ENCODE peak calls at places on chromosomes 4 and X, in four cellular contexts. C is fibroblast of mammary gland, T is GM12864, D is epithelial cell of esophagus. H is an unnamed sample.

GRCh38 chrX:2313864-2314646 is 186.7 kb downstream of the DHRSX start:
- DNase-seq in C (no peak), D (no peak), T (no peak), H (no peak)

GRCh38 chr4:177771645-177772044 is 329.4 kb upstream of the AGA start:
- DNase-seq in T (no peak), C (no peak), D (no peak), H (no peak)

GRCh38 chrX:65985922-65986588 is 53.8 kb downstream of the VSIG4 start:
- DNase-seq in C (peak), T (peak), D (peak), H (peak)

GRCh38 chr4:52657630-52658501 is 1.2 kb downstream of the USP46 start:
- DNase-seq in C (peak), T (no peak), D (peak), H (peak)

GRCh38 chrX:101658661-101659477 is 781 bp downstream of the ARMCX2 start:
- DNase-seq in C (peak), T (no peak), D (peak), H (peak)

GRCh38 chrX:64265265-64265664 is 34.9 kb upstream of the ASB12 start:
- DNase-seq in T (no peak), C (no peak), D (no peak), H (no peak)

GRCh38 chr4:17717301-17717700 is 64.1 kb downstream of the FAM184B start:
- DNase-seq in C (no peak), D (no peak), T (no peak), H (no peak)

GRCh38 chrX:78066110-78066509 is 37.9 kb upstream of the PGK1 start:
- DNase-seq in C (peak), D (peak), T (no peak), H (peak)

GRCh38 chr4:30903493-30903892 is 183.3 kb downstream of the PCDH7 start:
- DNase-seq in C (peak), T (no peak), D (peak), H (peak)

GRCh38 chrX:103453655-103454054 is 65.6 kb downstream of the RAB40A start:
- DNase-seq in T (no peak), D (peak), C (peak), H (peak)

GRCh38 chrX:15761564-15762191 is 23.6 kb downstream of the CA5B start:
- DNase-seq in T (no peak), D (peak), C (peak), H (no peak)

GRCh38 chrX:46268429-46268828 is 276.8 kb downstream of the ZNF674 start:
- DNase-seq in D (peak), C (peak), T (no peak), H (peak)

GRCh38 chrX:40090050-40090804 is 7.5 kb downstream of the BCOR start:
- DNase-seq in D (no peak), C (no peak), T (no peak), H (no peak)

GRCh38 chrX:41435708-41436107 is 11.4 kb upstream of the NYX start:
- DNase-seq in C (no peak), T (no peak), D (no peak), H (no peak)

GRCh38 chr4:16801356-16801755 is 97.1 kb downstream of the LDB2 start:
- DNase-seq in T (no peak), C (no peak), D (no peak), H (no peak)

GRCh38 chr4:112418092-112418491 is 97.9 kb downstream of the NEUROG2 start:
- DNase-seq in D (no peak), T (no peak), C (no peak), H (no peak)

GRCh38 chr4:159946983-159947645 is 844.2 kb downstream of the RAPGEF2 start:
- DNase-seq in C (peak), D (peak), T (peak), H (peak)

GRCh38 chrX:153829799-153830631 is at the start of gene PDZD4:
- DNase-seq in C (no peak), D (no peak), T (no peak), H (no peak)

GRCh38 chr4:176187610-176188009 is 7.8 kb downstream of the SPATA4 start:
- DNase-seq in D (peak), T (no peak), C (peak), H (peak)

GRCh38 chr4:952881-953573 is 20.3 kb downstream of the DGKQ start:
- DNase-seq in T (no peak), C (no peak), D (no peak), H (no peak)

GRCh38 chr4:40055873-40056721 is 553 bp upstream of the N4BP2 start:
- DNase-seq in T (no peak), C (peak), D (peak), H (peak)

GRCh38 chrX:41327359-41327758 is 6.6 kb upstream of the DDX3X start:
- DNase-seq in D (no peak), T (no peak), C (no peak), H (no peak)

GRCh38 chr4:128718793-128719192 is 90.7 kb upstream of the JADE1 start:
- DNase-seq in D (no peak), T (no peak), C (peak), H (no peak)

GRCh38 chr4:6332669-6333050 is 63.0 kb downstream of the WFS1 start:
- DNase-seq in C (no peak), D (no peak), T (no peak), H (no peak)

GRCh38 chr4:172851534-172851933 is 317.1 kb upstream of the GALNT7 start:
- DNase-seq in D (peak), T (no peak), C (peak), H (peak)

GRCh38 chr4:38324861-38325451 is 339.0 kb upstream of the KLF3 start:
- DNase-seq in T (no peak), C (no peak), D (no peak), H (no peak)

GRCh38 chr4:18954538-18954937 is 933.0 kb upstream of the LCORL start:
- DNase-seq in D (no peak), T (no peak), C (no peak), H (no peak)

GRCh38 chrX:10401239-10401638 is 219.1 kb downstream of the MID1 start:
- DNase-seq in T (no peak), C (peak), D (peak), H (peak)

GRCh38 chrX:15877380-15877779 is 22.8 kb upstream of the AP1S2 start:
- DNase-seq in D (no peak), T (no peak), C (peak), H (peak)

GRCh38 chrX:40154229-40154852 is 56.6 kb upstream of the BCOR start:
- DNase-seq in T (no peak), C (no peak), D (no peak), H (no peak)

GRCh38 chr4:159966741-159967140 is 863.9 kb downstream of the RAPGEF2 start:
- DNase-seq in T (no peak), D (no peak), C (no peak), H (no peak)

GRCh38 chrX:68717663-68718442 is 70.4 kb downstream of the STARD8 start:
- DNase-seq in D (no peak), T (no peak), C (no peak), H (no peak)

GRCh38 chr4:145066063-145066501 is 31.9 kb downstream of the ANAPC10 start:
- DNase-seq in C (no peak), D (no peak), T (no peak), H (no peak)

GRCh38 chr4:145055533-145056257 is 42.3 kb downstream of the ANAPC10 start:
- DNase-seq in D (no peak), T (no peak), C (no peak), H (no peak)

GRCh38 chr4:145058256-145058655 is 39.7 kb downstream of the ANAPC10 start:
- DNase-seq in C (no peak), T (no peak), D (no peak), H (no peak)

GRCh38 chr4:145056325-145057130 is 41.5 kb downstream of the ANAPC10 start:
- DNase-seq in C (no peak), D (no peak), T (no peak), H (no peak)

GRCh38 chr4:145061325-145061920 is 36.6 kb downstream of the ANAPC10 start:
- DNase-seq in T (peak), C (peak), D (peak), H (peak)
- H3K4me3 ChIP-seq in T (no peak), C (no peak), D (no peak), H (no peak)

GRCh38 chr4:105588252-105588651 is 35.8 kb downstream of the ARHGEF38 start:
- DNase-seq in D (no peak), T (no peak), C (no peak), H (no peak)

GRCh38 chr4:105586638-105587328 is 34.4 kb downstream of the ARHGEF38 start:
- DNase-seq in C (no peak), T (no peak), D (no peak), H (peak)

GRCh38 chr4:105587851-105588250 is 35.4 kb downstream of the ARHGEF38 start:
- DNase-seq in C (no peak), T (no peak), D (no peak), H (no peak)
- H3K4me3 ChIP-seq in C (no peak), T (no peak), D (no peak), H (no peak)

DNA sequence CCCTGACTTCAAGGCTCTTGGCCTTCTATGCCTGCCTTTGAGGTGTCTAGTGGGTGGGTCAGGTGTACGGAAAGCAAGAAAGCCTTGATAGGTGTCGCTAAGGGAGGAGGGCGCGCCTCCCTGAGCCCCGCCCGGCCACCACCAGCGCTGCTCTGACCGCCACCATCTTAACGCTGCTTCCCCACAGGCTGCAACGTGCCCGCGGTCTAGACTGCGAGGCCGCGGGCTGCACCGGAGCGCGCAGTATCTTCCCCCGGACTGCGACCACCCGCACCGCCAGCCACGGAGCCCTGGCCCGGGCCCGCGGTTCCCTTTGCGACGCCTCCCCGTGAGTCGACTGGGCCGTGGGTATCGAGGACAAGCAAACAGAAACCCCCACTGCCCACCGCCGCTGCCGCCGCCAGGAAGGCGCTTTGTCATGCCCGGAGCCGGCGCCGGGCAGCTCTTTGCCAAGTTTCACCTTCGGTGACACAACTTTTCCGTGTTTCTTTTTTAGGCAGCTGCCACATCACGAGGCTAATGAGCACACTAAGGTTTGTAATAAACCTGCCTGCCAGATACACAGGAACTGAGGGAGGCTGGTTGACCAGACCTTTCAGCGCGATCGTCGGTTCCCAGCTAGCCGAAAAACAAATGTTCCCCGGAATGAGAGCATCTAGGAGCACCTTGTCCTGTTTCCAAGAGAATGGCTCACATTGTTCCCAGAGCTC is 335.8 kb upstream of the F9 start:
- DNase-seq in T (no peak), C (no peak), D (peak), H (peak)
- H3K4me3 ChIP-seq in T (no peak), C (no peak), D (peak), H (peak)

GRCh38 chr4:72817012-72817411 is 248.0 kb upstream of the ADAMTS3 start:
- DNase-seq in D (no peak), T (no peak), C (peak), H (no peak)
- H3K4me3 ChIP-seq in D (no peak), T (no peak), C (no peak), H (no peak)

GRCh38 chr4:13445841-13446790 is 38.0 kb downstream of the RAB28 start:
- DNase-seq in C (no peak), T (no peak), D (no peak), H (no peak)
- H3K4me3 ChIP-seq in C (no peak), T (no peak), D (no peak), H (no peak)

GRCh38 chrX:790031-790430 is 159.4 kb downstream of the SHOX start:
- DNase-seq in C (no peak), T (no peak), D (no peak), H (no peak)

GRCh38 chrX:793216-793770 is 162.7 kb downstream of the SHOX start:
- DNase-seq in D (no peak), C (no peak), T (no peak), H (no peak)

GRCh38 chrX:789096-789495 is 158.5 kb downstream of the SHOX start:
- DNase-seq in C (no peak), T (no peak), D (no peak), H (no peak)

GRCh38 chrX:790780-791360 is 160.3 kb downstream of the SHOX start:
- DNase-seq in C (no peak), T (no peak), D (no peak), H (no peak)

GRCh38 chrX:791479-792034 is 161.0 kb downstream of the SHOX start:
- DNase-seq in D (no peak), C (no peak), T (no peak), H (no peak)
- H3K4me3 ChIP-seq in D (no peak), C (no peak), T (no peak), H (no peak)

GRCh38 chr4:80184053-80184790 is 13.1 kb upstream of the PRDM8 start:
- DNase-seq in T (peak), D (peak), C (peak), H (peak)

GRCh38 chr4:80182237-80182866 is 15.0 kb upstream of the PRDM8 start:
- DNase-seq in C (no peak), D (no peak), T (no peak), H (no peak)

GRCh38 chr4:80184791-80185756 is 12.2 kb upstream of the PRDM8 start:
- DNase-seq in D (no peak), T (no peak), C (peak), H (no peak)

GRCh38 chr4:80185787-80186548 is 11.3 kb upstream of the PRDM8 start:
- DNase-seq in T (no peak), D (no peak), C (no peak), H (no peak)

DNA sequence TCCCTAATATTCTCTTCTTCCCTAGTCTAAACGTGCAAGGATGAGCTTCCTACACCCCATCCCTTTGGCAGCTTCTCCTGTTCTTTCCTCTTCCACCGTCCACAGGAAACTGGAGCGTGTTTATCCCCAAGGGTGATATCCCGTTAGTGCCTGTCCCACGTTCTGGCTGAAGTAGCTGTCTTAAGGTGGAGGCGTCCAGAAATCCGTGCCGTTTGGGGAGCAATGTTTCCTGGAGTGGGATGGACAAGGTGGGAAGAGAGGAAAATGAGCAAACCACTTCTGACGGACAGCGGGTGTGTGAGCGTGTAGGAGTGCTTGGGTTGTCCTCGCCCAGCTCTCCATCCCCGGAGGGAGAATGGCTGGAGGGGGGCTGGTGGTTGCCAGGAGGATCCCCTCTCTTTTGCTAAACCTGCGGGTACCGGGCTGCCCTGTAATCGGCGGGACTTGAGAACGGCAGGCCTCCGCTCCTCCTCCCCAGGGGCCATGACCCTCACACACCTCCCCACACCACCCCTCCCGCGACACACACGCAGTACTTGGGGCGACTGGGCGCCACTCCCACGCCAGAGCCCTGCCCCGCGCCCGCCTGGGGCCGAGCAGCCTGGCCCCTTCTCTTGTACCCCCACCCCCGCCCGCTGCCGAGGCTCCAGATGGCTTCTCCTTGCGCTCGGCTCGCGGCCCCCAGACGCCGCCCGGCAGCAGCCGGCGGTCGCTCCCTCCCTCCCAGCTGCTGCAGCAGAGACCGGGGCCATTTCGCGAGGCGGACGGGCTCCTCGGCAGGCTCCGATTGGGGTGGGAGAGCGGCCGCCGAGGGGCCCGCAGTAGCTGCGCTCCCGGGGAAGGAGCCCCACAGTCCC is 13.9 kb upstream of the PRDM8 start:
- DNase-seq in T (no peak), D (no peak), C (peak), H (no peak)
- H3K4me3 ChIP-seq in T (peak), D (peak), C (peak), H (peak)

GRCh38 chr4:184450743-184451142 is 23.6 kb downstream of the IRF2 start:
- DNase-seq in D (no peak), T (no peak), C (no peak), H (no peak)
- H3K4me3 ChIP-seq in D (no peak), T (no peak), C (no peak), H (no peak)

GRCh38 chr4:153522800-153523089 is 56.6 kb downstream of the TMEM131L start:
- DNase-seq in T (no peak), D (no peak), C (no peak), H (no peak)
- H3K4me3 ChIP-seq in T (no peak), D (no peak), C (no peak), H (no peak)

GRCh38 chr4:48668254-48669017 is 111.6 kb downstream of the FRYL start:
- DNase-seq in D (peak), C (no peak), T (no peak), H (peak)

GRCh38 chr4:48670587-48670986 is 109.5 kb downstream of the FRYL start:
- DNase-seq in T (no peak), D (no peak), C (no peak), H (no peak)

GRCh38 chr4:48667148-48667547 is 112.9 kb downstream of the FRYL start:
- DNase-seq in D (no peak), T (no peak), C (no peak), H (no peak)

GRCh38 chr4:48665555-48666186 is 114.4 kb downstream of the FRYL start:
- DNase-seq in C (peak), D (peak), T (no peak), H (peak)

DNA sequence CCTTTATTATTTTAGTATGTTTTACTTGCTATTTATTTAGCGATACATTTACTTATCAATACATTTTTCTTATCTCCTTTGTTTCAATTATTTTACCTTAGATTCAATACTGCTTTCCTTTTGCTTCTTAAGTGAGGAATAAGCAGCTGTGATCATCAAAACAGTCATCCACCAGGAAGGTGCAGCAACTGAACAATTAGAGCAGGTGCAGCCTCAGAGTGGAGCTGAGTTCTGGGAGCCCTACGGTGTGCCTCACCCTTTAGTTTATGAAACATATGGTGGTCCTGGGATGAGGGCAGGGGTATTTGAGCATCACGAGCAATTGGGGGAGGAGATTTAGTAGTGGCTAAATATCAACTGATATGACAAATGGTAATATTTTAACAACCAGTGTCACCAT is 111.0 kb downstream of the FRYL start:
- DNase-seq in T (no peak), C (no peak), D (peak), H (peak)
- H3K4me3 ChIP-seq in T (no peak), C (no peak), D (no peak), H (no peak)

H was measured in bronchial epithelial cell.